ENCODE peak calls at places on chromosome 5, in ten cellular contexts. X is keratinocyte, K is heart right ventricle, N is stomach, E is HCT116, A is prostate gland, V is lung, M is astrocyte of the spinal cord, H is GM12865, R is NB4. U is an unnamed sample.
A peak's percentile ranks its signal among the peaks of the same experiment; 100 is the strongest.

GRCh38 chr5:92678576-92679105 is 902.4 kb downstream of the NR2F1-AS1 start:
- DNase-seq in E (peak; percentile 29), N (no peak), V (no peak), M (no peak), A (no peak), R (no peak), H (no peak), X (no peak), K (no peak), U (no peak)

GRCh38 chr5:140690941-140691924 is at the start of the genes HARS1 and HARS2:
- DNase-seq in H (peak; percentile 95), A (peak; percentile 88), K (peak; percentile 92), M (peak; percentile 95), V (peak; percentile 93), N (peak; percentile 93), R (peak; percentile 96), E (peak; percentile 97), X (peak; percentile 77), U (peak; percentile 88)

GRCh38 chr5:89556215-89557009 is 673.4 kb upstream of the MEF2C start:
- DNase-seq in H (no peak), M (peak; percentile 87), X (peak; percentile 19), E (peak; percentile 69), A (no peak), V (no peak), K (no peak), R (peak; percentile 4), N (no peak), U (no peak)

GRCh38 chr5:95163079-95163478 is 121.8 kb downstream of the MCTP1 start:
- DNase-seq in V (no peak), E (no peak), K (no peak), X (no peak), H (no peak), N (no peak), R (no peak), A (no peak), M (no peak), U (peak; percentile 10)

GRCh38 chr5:20575515-20575914 is 587.5 kb upstream of the CDH18 start:
- DNase-seq in E (no peak), R (no peak), N (no peak), H (no peak), M (no peak), K (no peak), V (no peak), A (no peak), X (no peak), U (no peak)

GRCh38 chr5:113574417-113574816 is 60.9 kb downstream of the YTHDC2 start:
- DNase-seq in H (no peak), N (no peak), R (peak; percentile 6), V (no peak), A (no peak), K (peak; percentile 16), M (peak; percentile 94), X (peak; percentile 1), E (no peak), U (no peak)

GRCh38 chr5:79857692-79858091 is 133.4 kb downstream of the MTX3 start:
- DNase-seq in H (no peak), A (no peak), M (no peak), E (no peak), N (no peak), R (no peak), K (no peak), V (no peak), X (no peak), U (no peak)

GRCh38 chr5:32859211-32859641 is 148.1 kb downstream of the NPR3 start:
- DNase-seq in R (no peak), M (peak; percentile 19), E (no peak), K (no peak), H (no peak), N (no peak), A (no peak), X (no peak), V (no peak), U (no peak)

GRCh38 chr5:157747766-157748700 is 4.5 kb downstream of the LSM11 start:
- DNase-seq in A (no peak), R (no peak), X (no peak), M (peak; percentile 18), H (no peak), V (no peak), N (no peak), E (no peak), K (no peak), U (no peak)

GRCh38 chr5:174617910-174618309 is 106.5 kb upstream of the MSX2 start:
- DNase-seq in K (no peak), A (no peak), V (no peak), R (no peak), X (no peak), H (no peak), M (no peak), N (no peak), E (no peak), U (no peak)

GRCh38 chr5:28344803-28345433 is 1306.5 kb upstream of the CDH9 start:
- DNase-seq in R (peak; percentile 75), E (no peak), X (no peak), V (no peak), N (no peak), H (peak; percentile 23), K (no peak), A (no peak), M (peak; percentile 55), U (no peak)

GRCh38 chr5:187617-188451 is 3.5 kb upstream of the LRRC14B start:
- DNase-seq in N (no peak), E (no peak), K (no peak), H (no peak), A (no peak), R (no peak), V (no peak), X (no peak), M (no peak), U (peak; percentile 16)

GRCh38 chr5:8954801-8955200 is 591.1 kb downstream of the SEMA5A start:
- DNase-seq in M (no peak), K (no peak), X (no peak), H (no peak), V (no peak), E (no peak), N (no peak), R (no peak), A (no peak), U (no peak)

GRCh38 chr5:2848634-2849033 is 97.2 kb upstream of the IRX2 start:
- DNase-seq in X (no peak), V (no peak), H (no peak), E (no peak), M (no peak), A (no peak), N (no peak), K (no peak), R (no peak), U (no peak)
- TF ChIP-seq CTCF in X (no peak), V (no peak), H (no peak), E (no peak), M (no peak), A (no peak), N (no peak), K (no peak), R (no peak), U (no peak)

DNA sequence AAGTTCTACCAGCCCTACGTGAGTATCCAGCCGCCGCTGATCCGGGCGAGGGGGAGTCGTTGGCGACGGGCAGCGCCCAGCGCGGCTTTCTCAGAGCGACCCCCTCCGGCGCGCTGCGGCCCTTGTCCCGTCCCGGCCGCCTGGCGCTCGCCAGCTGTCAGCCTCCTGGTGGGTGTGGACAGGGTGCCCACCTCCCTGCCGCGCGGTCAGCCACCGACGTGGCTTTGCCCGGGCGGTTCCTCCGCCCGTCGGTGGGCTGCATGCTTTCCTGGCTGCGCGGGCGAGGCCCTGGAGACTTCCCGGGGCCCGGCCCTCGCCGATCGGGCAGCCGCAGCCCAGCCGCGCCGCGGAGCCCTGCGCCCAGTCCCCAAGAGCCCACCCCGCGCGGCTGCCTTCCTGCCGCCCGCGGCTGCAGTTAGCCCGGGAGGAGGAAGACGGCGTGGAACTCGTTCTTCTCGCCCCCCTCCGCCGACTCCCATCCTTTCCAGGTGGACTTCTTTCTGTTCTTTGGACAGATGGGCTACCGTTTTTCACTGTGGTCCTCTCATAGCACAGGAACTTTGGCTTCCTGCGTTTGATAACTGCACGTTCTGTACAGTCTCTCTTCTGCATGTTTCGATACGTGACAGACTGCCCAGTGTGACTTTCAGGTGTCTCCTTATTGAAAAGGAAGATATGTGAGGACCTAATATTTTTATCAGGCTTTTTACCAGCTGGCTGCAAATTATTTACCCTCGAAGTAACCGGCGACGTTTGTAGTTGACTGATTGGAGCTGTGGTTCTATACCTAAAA is 550 bp downstream of the AP3S1 start:
- DNase-seq in V (no peak), E (peak; percentile 51), K (no peak), X (no peak), R (peak; percentile 81), H (peak; percentile 54), A (peak; percentile 24), N (no peak), M (peak; percentile 20), U (peak; percentile 62)
- TF ChIP-seq CTCF in V (no peak), E (no peak), K (peak; percentile 21), X (peak; percentile 23), R (peak; percentile 19), H (no peak), A (no peak), N (no peak), M (no peak), U (no peak)

DNA sequence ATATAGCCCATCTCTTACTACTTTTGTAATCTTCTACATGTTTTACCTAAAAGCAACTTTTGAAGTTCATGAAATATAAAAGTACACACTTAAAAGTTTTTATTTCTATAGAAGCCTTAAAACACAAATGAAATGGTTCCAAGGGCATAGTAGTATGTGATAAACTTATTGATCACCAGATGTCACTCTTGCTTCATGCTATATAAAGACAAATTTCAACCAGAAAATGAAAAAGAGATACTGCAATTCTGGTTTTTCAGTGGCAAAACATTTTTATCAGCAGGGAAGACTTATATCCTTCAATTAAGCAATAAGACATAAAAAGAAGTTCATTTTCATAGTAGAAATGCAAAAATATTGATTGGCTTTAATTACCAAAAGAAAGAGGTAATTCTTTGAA is 69.4 kb upstream of the FBXL17 start:
- DNase-seq in A (no peak), X (no peak), K (no peak), V (no peak), N (no peak), E (no peak), H (peak; percentile 12), R (no peak), M (no peak), U (no peak)
- TF ChIP-seq CTCF in A (no peak), X (no peak), K (no peak), V (no peak), N (no peak), E (peak; percentile 50), H (peak; percentile 20), R (no peak), M (no peak), U (no peak)

GRCh38 chr5:144484124-144484897 is 313.6 kb downstream of the KCTD16 start:
- DNase-seq in A (no peak), V (no peak), X (no peak), K (no peak), E (no peak), H (no peak), R (no peak), N (no peak), M (peak; percentile 71), U (no peak)

GRCh38 chr5:144485540-144485939 is 314.9 kb downstream of the KCTD16 start:
- DNase-seq in A (no peak), X (no peak), V (no peak), E (no peak), H (no peak), N (no peak), K (no peak), M (no peak), R (no peak), U (no peak)

GRCh38 chr5:144487761-144488160 is 317.1 kb downstream of the KCTD16 start:
- DNase-seq in K (no peak), A (no peak), R (no peak), N (no peak), M (no peak), X (no peak), H (no peak), E (no peak), V (no peak), U (no peak)

GRCh38 chr5:144487207-144487606 is 316.5 kb downstream of the KCTD16 start:
- DNase-seq in M (no peak), H (no peak), V (no peak), N (no peak), A (no peak), X (no peak), E (no peak), K (no peak), R (peak; percentile 6), U (no peak)
- TF ChIP-seq CTCF in M (peak; percentile 8), H (peak; percentile 5), V (no peak), N (no peak), A (no peak), X (no peak), E (peak; percentile 8), K (no peak), R (peak; percentile 17), U (no peak)

U was measured in body of pancreas.